ENCODE peak calls at places on chromosome 19, in six cellular contexts. W, R, O, K, D and E are unnamed samples.

GRCh38 chr19:35099897-35100275 is 15.7 kb upstream of the FXYD3 start:
- DNase-seq in R (no peak), D (no peak), K (no peak), O (no peak), W (no peak), E (no peak)

GRCh38 chr19:40221858-40222619 is 3.9 kb upstream of the TTC9B start:
- DNase-seq in O (peak), K (peak), W (peak), D (peak), R (peak), E (peak)

GRCh38 chr19:19026299-19026971 is 6.9 kb downstream of the SUGP2 start:
- DNase-seq in O (no peak), D (no peak), R (no peak), W (no peak), K (no peak), E (no peak)

GRCh38 chr19:39506944-39507714 is 7.8 kb upstream of the SELENOV start:
- DNase-seq in R (no peak), O (no peak), K (no peak), D (no peak), W (no peak), E (no peak)

GRCh38 chr19:53874384-53874995 is 6.8 kb downstream of the MYADM start:
- DNase-seq in D (no peak), K (no peak), W (no peak), O (no peak), R (no peak), E (no peak)

GRCh38 chr19:16442386-16443276 is 29.1 kb downstream of the EPS15L1 start:
- DNase-seq in W (no peak), K (peak), R (no peak), D (no peak), O (no peak), E (no peak)

GRCh38 chr19:35027851-35028599 is 2.2 kb upstream of the SCN1B start:
- DNase-seq in D (no peak), R (no peak), K (no peak), O (no peak), W (no peak), E (no peak)

GRCh38 chr19:43584484-43584883 is 8.9 kb downstream of the PINLYP start:
- DNase-seq in W (no peak), D (no peak), K (no peak), R (no peak), O (no peak), E (no peak)

GRCh38 chr19:906480-906879 is 6.5 kb downstream of the R3HDM4 start:
- DNase-seq in K (no peak), O (no peak), R (no peak), D (no peak), W (no peak), E (no peak)

GRCh38 chr19:36116344-36116637 is 1.0 kb downstream of the TBCB start:
- DNase-seq in W (no peak), O (no peak), R (no peak), K (no peak), D (no peak), E (no peak)

GRCh38 chr19:12802267-12803106 is 618 bp downstream of the THSD8 start:
- DNase-seq in D (no peak), K (no peak), W (no peak), O (no peak), R (no peak), E (peak)

GRCh38 chr19:34998777-34999497 is 1.2 kb upstream of the GRAMD1A start:
- DNase-seq in W (no peak), R (no peak), K (no peak), D (no peak), O (no peak), E (no peak)

GRCh38 chr19:4713384-4713951 is 10.2 kb downstream of the DPP9 start:
- DNase-seq in O (peak), D (peak), K (peak), W (no peak), R (no peak), E (peak)

GRCh38 chr19:53898680-53899341 is 10.3 kb upstream of the CACNG7 start:
- DNase-seq in D (no peak), R (no peak), W (no peak), O (no peak), K (no peak), E (no peak)

GRCh38 chr19:42069619-42070293 is at the start of gene GRIK5:
- DNase-seq in R (no peak), O (no peak), D (peak), W (no peak), K (no peak), E (no peak)

GRCh38 chr19:58002384-58003152 is at the start of gene ZNF606:
- DNase-seq in O (peak), K (peak), D (peak), W (peak), R (peak), E (peak)

GRCh38 chr19:5138606-5139594 is 170.0 kb downstream of the KDM4B start:
- DNase-seq in O (no peak), K (peak), D (peak), R (peak), W (peak), E (no peak)

GRCh38 chr19:19062454-19063182 is 1.2 kb upstream of the SLC25A42 start:
- DNase-seq in K (no peak), W (no peak), O (peak), D (no peak), R (no peak), E (no peak)

GRCh38 chr19:40178756-40179155 is 12.5 kb upstream of the MAP3K10 start:
- DNase-seq in W (no peak), O (no peak), R (no peak), K (no peak), D (no peak), E (no peak)

GRCh38 chr19:49335071-49335783 is at the start of gene CD37:
- DNase-seq in R (peak), O (no peak), K (peak), W (peak), D (peak), E (no peak)

GRCh38 chr19:18898533-18899408 is 2.8 kb upstream of the CERS1 start:
- DNase-seq in O (no peak), R (no peak), W (no peak), K (no peak), D (no peak), E (no peak)

GRCh38 chr19:27719034-27719433 is 1493.9 kb downstream of the UQCRFS1 start:
- DNase-seq in K (no peak), R (no peak), D (no peak), O (no peak), W (no peak), E (no peak)

GRCh38 chr19:46297700-46298476 is 1.0 kb downstream of the HIF3A start:
- DNase-seq in O (no peak), W (no peak), R (no peak), D (peak), K (peak), E (peak)

GRCh38 chr19:36198116-36198515 is 16.3 kb downstream of the ZNF565 start:
- DNase-seq in O (no peak), R (no peak), K (no peak), D (no peak), W (no peak), E (no peak)

GRCh38 chr19:49560358-49560900 is 19.9 kb downstream of the NOSIP start:
- DNase-seq in W (no peak), D (no peak), R (peak), K (peak), O (no peak), E (no peak)

GRCh38 chr19:2420490-2420889 is 6.9 kb downstream of the TIMM13 start:
- DNase-seq in W (no peak), K (no peak), R (no peak), D (no peak), O (no peak), E (no peak)

GRCh38 chr19:31946491-31946890 is 398.9 kb upstream of the ZNF507 start:
- DNase-seq in K (no peak), O (no peak), W (no peak), R (no peak), D (no peak), E (no peak)

GRCh38 chr19:45667620-45668341 is at the start of gene GIPR:
- DNase-seq in D (no peak), R (peak), K (peak), W (peak), O (peak), E (no peak)

GRCh38 chr19:28705008-28705407 is 507.9 kb downstream of the UQCRFS1 start:
- DNase-seq in W (no peak), R (no peak), K (no peak), O (peak), D (no peak), E (no peak)